ENCODE peak calls at places on chromosomes 6 and 20, in four cellular contexts. One of them, this sample, is unnamed.

GRCh38 chr6:33607784-33608161 is 13.3 kb upstream of the ITPR3 start:
- DNase-seq in AG04450: no peak
- DNase-seq in heart left ventricle: no peak
- DNase-seq in CD8-positive, alpha-beta T cell: no peak
- DNase-seq in this sample: no peak

GRCh38 chr6:170205126-170205525 is 85.8 kb downstream of the DLL1 start:
- DNase-seq in AG04450: no peak
- DNase-seq in heart left ventricle: no peak
- DNase-seq in CD8-positive, alpha-beta T cell: no peak
- DNase-seq in this sample: no peak

GRCh38 chr20:38790210-38791053 is 15.1 kb upstream of the PPP1R16B start:
- DNase-seq in AG04450: no peak
- DNase-seq in heart left ventricle: no peak
- DNase-seq in CD8-positive, alpha-beta T cell: peak
- DNase-seq in this sample: no peak

GRCh38 chr6:111721677-111722219 is 116.1 kb upstream of the TRAF3IP2 start:
- DNase-seq in AG04450: no peak
- DNase-seq in heart left ventricle: no peak
- DNase-seq in CD8-positive, alpha-beta T cell: peak
- DNase-seq in this sample: no peak

GRCh38 chr6:20954325-20954724 is 420.1 kb downstream of the CDKAL1 start:
- DNase-seq in AG04450: no peak
- DNase-seq in heart left ventricle: no peak
- DNase-seq in CD8-positive, alpha-beta T cell: no peak
- DNase-seq in this sample: no peak

GRCh38 chr6:111777357-111777756 is 95.9 kb downstream of the FYN start:
- DNase-seq in AG04450: no peak
- DNase-seq in heart left ventricle: no peak
- DNase-seq in CD8-positive, alpha-beta T cell: no peak
- DNase-seq in this sample: no peak

GRCh38 chr20:62517168-62517567 is 41.4 kb upstream of the GATA5 start:
- DNase-seq in AG04450: no peak
- DNase-seq in heart left ventricle: no peak
- DNase-seq in CD8-positive, alpha-beta T cell: no peak
- DNase-seq in this sample: no peak

GRCh38 chr6:160520043-160520904 is 143.8 kb downstream of the LPA start:
- DNase-seq in AG04450: peak
- DNase-seq in heart left ventricle: peak
- DNase-seq in CD8-positive, alpha-beta T cell: peak
- DNase-seq in this sample: peak

GRCh38 chr6:32666420-32667300 is at the start of gene HLA-DQB1:
- DNase-seq in AG04450: no peak
- DNase-seq in heart left ventricle: peak
- DNase-seq in CD8-positive, alpha-beta T cell: peak
- DNase-seq in this sample: no peak

GRCh38 chr6:169236545-169236944 is 17.1 kb downstream of the THBS2 start:
- DNase-seq in AG04450: no peak
- DNase-seq in heart left ventricle: no peak
- DNase-seq in CD8-positive, alpha-beta T cell: no peak
- DNase-seq in this sample: no peak

GRCh38 chr20:46122071-46122470 is 4.0 kb downstream of the CD40 start:
- DNase-seq in AG04450: no peak
- DNase-seq in heart left ventricle: no peak
- DNase-seq in CD8-positive, alpha-beta T cell: no peak
- DNase-seq in this sample: no peak

GRCh38 chr6:2733324-2733723 is 17.4 kb downstream of the MYLK4 start:
- DNase-seq in AG04450: no peak
- DNase-seq in heart left ventricle: peak
- DNase-seq in CD8-positive, alpha-beta T cell: no peak
- DNase-seq in this sample: peak

GRCh38 chr6:35088281-35089215 is 52.6 kb downstream of the TCP11 start:
- DNase-seq in AG04450: no peak
- DNase-seq in heart left ventricle: no peak
- DNase-seq in CD8-positive, alpha-beta T cell: peak
- DNase-seq in this sample: no peak

GRCh38 chr6:14658909-14659561 is 541.5 kb downstream of the CD83 start:
- DNase-seq in AG04450: no peak
- DNase-seq in heart left ventricle: no peak
- DNase-seq in CD8-positive, alpha-beta T cell: no peak
- DNase-seq in this sample: peak

GRCh38 chr6:158072083-158072721 is 90.5 kb downstream of the SYNJ2 start:
- DNase-seq in AG04450: peak
- DNase-seq in heart left ventricle: peak
- DNase-seq in CD8-positive, alpha-beta T cell: peak
- DNase-seq in this sample: peak

GRCh38 chr20:3811421-3812258 is 8.7 kb upstream of the AP5S1 start:
- DNase-seq in AG04450: peak
- DNase-seq in heart left ventricle: peak
- DNase-seq in CD8-positive, alpha-beta T cell: peak
- DNase-seq in this sample: peak

GRCh38 chr6:127514396-127515227 is 4.5 kb downstream of the MTCL3 start:
- DNase-seq in AG04450: no peak
- DNase-seq in heart left ventricle: peak
- DNase-seq in CD8-positive, alpha-beta T cell: no peak
- DNase-seq in this sample: no peak

GRCh38 chr6:158869010-158869603 is 49.9 kb upstream of the EZR start:
- DNase-seq in AG04450: no peak
- DNase-seq in heart left ventricle: no peak
- DNase-seq in CD8-positive, alpha-beta T cell: no peak
- DNase-seq in this sample: no peak

GRCh38 chr20:9280654-9281053 is 211.8 kb downstream of the PLCB4 start:
- DNase-seq in AG04450: no peak
- DNase-seq in heart left ventricle: no peak
- DNase-seq in CD8-positive, alpha-beta T cell: no peak
- DNase-seq in this sample: no peak

GRCh38 chr6:148343028-148343374 is 363 bp downstream of the SASH1 start:
- DNase-seq in AG04450: no peak
- DNase-seq in heart left ventricle: no peak
- DNase-seq in CD8-positive, alpha-beta T cell: no peak
- DNase-seq in this sample: no peak

GRCh38 chr6:20840675-20841074 is 306.4 kb downstream of the CDKAL1 start:
- DNase-seq in AG04450: no peak
- DNase-seq in heart left ventricle: no peak
- DNase-seq in CD8-positive, alpha-beta T cell: no peak
- DNase-seq in this sample: no peak

GRCh38 chr20:327041-327945 is 1.9 kb downstream of the SOX12 start:
- DNase-seq in AG04450: peak
- DNase-seq in heart left ventricle: peak
- DNase-seq in CD8-positive, alpha-beta T cell: peak
- DNase-seq in this sample: no peak

GRCh38 chr6:20572940-20573339 is 38.7 kb downstream of the CDKAL1 start:
- DNase-seq in AG04450: no peak
- DNase-seq in heart left ventricle: no peak
- DNase-seq in CD8-positive, alpha-beta T cell: no peak
- DNase-seq in this sample: no peak

GRCh38 chr20:1636621-1637020 is 16.8 kb upstream of the SIRPB1 start:
- DNase-seq in AG04450: no peak
- DNase-seq in heart left ventricle: no peak
- DNase-seq in CD8-positive, alpha-beta T cell: no peak
- DNase-seq in this sample: no peak

GRCh38 chr6:44563397-44563796 is 175.9 kb downstream of the CDC5L start:
- DNase-seq in AG04450: no peak
- DNase-seq in heart left ventricle: no peak
- DNase-seq in CD8-positive, alpha-beta T cell: no peak
- DNase-seq in this sample: no peak

GRCh38 chr6:113094781-113095180 is 747.7 kb downstream of the RFPL4B start:
- DNase-seq in AG04450: no peak
- DNase-seq in heart left ventricle: no peak
- DNase-seq in CD8-positive, alpha-beta T cell: no peak
- DNase-seq in this sample: no peak

GRCh38 chr6:160791981-160792418 is 90.0 kb downstream of the PLG start:
- DNase-seq in AG04450: no peak
- DNase-seq in heart left ventricle: no peak
- DNase-seq in CD8-positive, alpha-beta T cell: no peak
- DNase-seq in this sample: no peak

GRCh38 chr6:122007366-122007765 is 392.1 kb upstream of the HSF2 start:
- DNase-seq in AG04450: peak
- DNase-seq in heart left ventricle: no peak
- DNase-seq in CD8-positive, alpha-beta T cell: no peak
- DNase-seq in this sample: no peak

GRCh38 chr6:35170166-35170565 is 29.0 kb upstream of the TCP11 start:
- DNase-seq in AG04450: no peak
- DNase-seq in heart left ventricle: no peak
- DNase-seq in CD8-positive, alpha-beta T cell: no peak
- DNase-seq in this sample: no peak

GRCh38 chr6:150076196-150076893 is 7.4 kb upstream of the ULBP3 start:
- DNase-seq in AG04450: no peak
- DNase-seq in heart left ventricle: no peak
- DNase-seq in CD8-positive, alpha-beta T cell: no peak
- DNase-seq in this sample: no peak
- TF ChIP-seq CTCF in AG04450: peak
- TF ChIP-seq CTCF in heart left ventricle: no peak
- TF ChIP-seq CTCF in CD8-positive, alpha-beta T cell: no peak
- TF ChIP-seq CTCF in this sample: no peak

DNA sequence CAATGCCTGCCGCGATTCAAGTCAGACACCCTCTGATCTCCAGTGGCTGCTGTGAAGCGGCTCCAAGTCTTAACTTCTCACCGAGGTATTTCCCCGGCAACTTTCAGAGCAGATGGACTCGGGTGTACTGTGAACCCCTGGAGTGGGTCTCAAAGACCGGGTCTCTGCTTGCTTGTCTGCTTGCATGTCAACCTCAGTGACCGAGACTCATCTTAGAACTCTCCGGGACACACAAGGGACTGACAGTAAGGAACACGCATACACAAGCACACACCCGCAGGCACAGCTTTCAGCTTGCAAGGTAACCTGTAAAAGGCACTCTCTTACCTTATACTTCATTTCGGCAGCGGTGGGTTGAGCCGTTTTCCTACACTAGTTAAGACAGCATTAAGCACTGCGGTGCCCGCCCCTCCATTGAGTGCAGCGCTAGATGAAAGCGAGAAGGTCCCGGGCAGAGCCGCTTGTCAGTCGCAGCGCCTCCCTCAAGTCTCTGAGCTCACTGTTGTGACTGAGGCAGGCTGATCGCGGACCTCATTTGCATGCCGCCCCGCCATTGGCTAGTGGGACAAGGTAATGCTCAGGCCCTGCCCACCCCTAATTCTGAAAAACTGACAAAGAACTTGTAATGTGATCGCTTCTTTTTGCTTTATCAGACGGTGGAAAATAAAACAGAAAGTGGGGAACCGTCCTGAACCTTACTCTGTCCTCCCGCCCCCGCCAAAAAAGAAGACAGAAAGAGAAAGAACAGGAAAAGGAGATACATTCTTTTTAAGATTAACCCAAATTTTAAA is at the start of gene NEDD9:
- DNase-seq in AG04450: peak
- DNase-seq in heart left ventricle: peak
- DNase-seq in CD8-positive, alpha-beta T cell: peak
- DNase-seq in this sample: peak
- TF ChIP-seq CTCF in AG04450: no peak
- TF ChIP-seq CTCF in heart left ventricle: no peak
- TF ChIP-seq CTCF in CD8-positive, alpha-beta T cell: no peak
- TF ChIP-seq CTCF in this sample: no peak

DNA sequence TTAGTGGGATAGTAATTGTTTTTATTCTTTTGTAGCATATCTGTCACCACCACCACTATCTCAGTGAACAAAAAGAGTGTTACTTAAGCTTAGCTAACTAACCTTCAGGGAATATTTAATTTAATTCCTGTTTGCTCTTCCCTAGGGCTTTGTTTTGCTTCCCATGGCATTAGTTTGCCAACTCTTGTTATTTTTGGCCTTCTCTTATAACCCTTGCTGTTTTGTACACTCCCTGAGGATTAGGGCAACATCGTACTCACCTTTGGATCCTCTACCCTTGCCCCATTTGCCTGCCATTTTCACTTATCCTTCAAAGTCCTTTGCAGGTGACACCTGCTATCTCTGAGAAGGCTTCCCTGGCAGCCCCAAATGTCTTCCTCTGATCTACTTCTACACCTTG is 23.7 kb downstream of the ACOT13 start:
- DNase-seq in AG04450: no peak
- DNase-seq in heart left ventricle: no peak
- DNase-seq in CD8-positive, alpha-beta T cell: no peak
- DNase-seq in this sample: no peak
- TF ChIP-seq CTCF in AG04450: no peak
- TF ChIP-seq CTCF in heart left ventricle: no peak
- TF ChIP-seq CTCF in CD8-positive, alpha-beta T cell: no peak
- TF ChIP-seq CTCF in this sample: no peak

DNA sequence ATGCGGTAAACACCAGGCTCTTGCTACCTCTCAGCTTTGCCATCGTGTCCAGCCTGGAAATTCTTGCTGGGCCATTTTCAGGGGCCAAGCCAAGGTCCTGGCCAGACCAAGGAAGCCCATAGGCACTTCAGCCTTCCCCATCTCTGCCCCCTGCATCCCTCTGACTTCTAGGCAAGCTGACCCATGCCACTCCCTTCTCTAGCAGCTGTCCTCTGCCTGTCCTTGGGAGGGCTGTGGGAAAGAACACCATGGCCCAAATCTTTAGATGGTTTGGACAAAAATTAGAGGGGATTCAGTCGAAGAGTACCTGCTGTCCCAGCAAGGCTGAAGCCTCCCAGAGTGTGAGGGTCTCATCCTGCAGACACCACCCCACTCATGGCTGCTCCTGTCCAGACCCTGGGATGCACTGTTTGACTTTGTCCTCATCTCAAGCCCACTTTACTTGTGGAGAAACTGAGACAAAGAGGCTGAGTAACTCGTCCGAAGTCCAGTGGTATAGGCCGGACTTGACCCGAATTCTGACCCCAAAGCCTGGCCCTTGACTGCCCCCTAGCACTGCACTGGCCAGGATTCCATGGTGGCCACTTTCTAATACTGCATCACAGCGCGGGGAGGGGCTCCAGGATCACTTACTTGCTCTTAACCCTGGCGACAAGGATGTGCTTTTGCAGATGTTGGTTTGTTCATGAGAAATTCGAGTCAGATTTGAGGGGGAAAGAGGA is 22.4 kb upstream of the STX16 start:
- DNase-seq in AG04450: no peak
- DNase-seq in heart left ventricle: no peak
- DNase-seq in CD8-positive, alpha-beta T cell: no peak
- DNase-seq in this sample: no peak
- TF ChIP-seq CTCF in AG04450: no peak
- TF ChIP-seq CTCF in heart left ventricle: no peak
- TF ChIP-seq CTCF in CD8-positive, alpha-beta T cell: no peak
- TF ChIP-seq CTCF in this sample: no peak

DNA sequence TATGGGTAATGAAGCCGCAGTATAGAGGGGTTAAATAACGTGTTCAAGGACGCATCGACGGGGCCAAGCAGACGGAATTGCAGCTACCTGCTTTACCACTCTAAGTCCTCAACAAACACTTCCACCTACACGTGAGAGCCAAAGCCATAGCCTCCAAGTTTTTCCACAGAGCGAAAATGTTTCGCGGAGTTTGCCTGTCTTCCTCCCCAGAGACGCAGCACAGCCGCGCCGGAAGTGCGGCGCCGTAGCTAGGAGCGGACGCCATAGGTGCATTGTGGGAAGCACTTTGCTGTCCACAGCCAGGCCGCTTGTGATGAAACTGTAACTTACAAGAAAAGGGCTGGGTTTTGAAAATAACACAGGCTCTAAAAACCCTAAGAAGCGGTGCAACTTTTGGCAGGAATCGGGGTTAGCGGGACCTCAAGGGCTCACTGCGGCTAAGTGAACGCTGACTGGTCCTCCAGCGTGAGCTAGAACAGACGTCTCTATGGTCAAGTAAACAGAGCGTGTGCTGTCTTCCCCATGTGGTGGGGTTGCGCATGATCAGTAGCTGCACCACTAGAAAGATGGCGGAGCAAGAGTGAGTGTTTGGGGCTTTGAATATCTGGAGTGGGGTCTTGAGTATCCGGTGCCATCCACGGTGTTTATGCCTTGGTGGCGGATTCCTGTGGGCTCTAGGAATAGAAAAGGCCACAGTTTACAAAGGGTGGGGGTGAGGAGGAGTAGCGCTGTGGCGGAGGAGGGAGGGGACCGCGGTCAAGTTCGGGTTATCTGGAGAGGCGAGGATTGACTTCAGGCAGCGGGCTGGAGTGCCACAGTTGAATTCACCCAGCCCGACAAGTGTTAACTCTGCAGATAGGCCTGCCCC is at the start of gene RPL7L1:
- DNase-seq in AG04450: peak
- DNase-seq in heart left ventricle: peak
- DNase-seq in CD8-positive, alpha-beta T cell: peak
- DNase-seq in this sample: peak
- TF ChIP-seq CTCF in AG04450: no peak
- TF ChIP-seq CTCF in heart left ventricle: peak
- TF ChIP-seq CTCF in CD8-positive, alpha-beta T cell: no peak
- TF ChIP-seq CTCF in this sample: no peak

This sample was measured in CD14-positive monocyte.